ENCODE peak calls at places on chromosomes 7 and 10, in nine cellular contexts. One of them, this sample, is unnamed.

GRCh38 chr7:149202831-149203231 is 7.5 kb downstream of the ZNF282 start:
- DNase-seq in ovary: no peak
- DNase-seq in transverse colon: no peak
- DNase-seq in adrenal gland: no peak
- DNase-seq in stomach: no peak
- DNase-seq in upper lobe of left lung: no peak
- DNase-seq in heart left ventricle: no peak
- DNase-seq in endothelial cell of umbilical vein: no peak
- DNase-seq in esophagus muscularis mucosa: no peak
- DNase-seq in this sample: no peak

GRCh38 chr10:69056129-69056528 is 31.8 kb upstream of the SRGN start:
- DNase-seq in heart left ventricle: peak
- DNase-seq in adrenal gland: no peak
- DNase-seq in ovary: no peak
- DNase-seq in stomach: no peak
- DNase-seq in upper lobe of left lung: no peak
- DNase-seq in transverse colon: no peak
- DNase-seq in endothelial cell of umbilical vein: no peak
- DNase-seq in esophagus muscularis mucosa: no peak
- DNase-seq in this sample: no peak

GRCh38 chr10:123869015-123869414 is 22.6 kb downstream of the CPXM2 start:
- DNase-seq in stomach: no peak
- DNase-seq in ovary: no peak
- DNase-seq in transverse colon: no peak
- DNase-seq in adrenal gland: no peak
- DNase-seq in esophagus muscularis mucosa: no peak
- DNase-seq in upper lobe of left lung: no peak
- DNase-seq in endothelial cell of umbilical vein: no peak
- DNase-seq in heart left ventricle: no peak
- DNase-seq in this sample: no peak

GRCh38 chr10:48343871-48344598 is 37.6 kb downstream of the MAPK8 start:
- DNase-seq in transverse colon: no peak
- DNase-seq in adrenal gland: no peak
- DNase-seq in ovary: no peak
- DNase-seq in esophagus muscularis mucosa: no peak
- DNase-seq in heart left ventricle: no peak
- DNase-seq in upper lobe of left lung: no peak
- DNase-seq in endothelial cell of umbilical vein: no peak
- DNase-seq in stomach: no peak
- DNase-seq in this sample: no peak

GRCh38 chr10:62115842-62116241 is 152.8 kb downstream of the RTKN2 start:
- DNase-seq in esophagus muscularis mucosa: no peak
- DNase-seq in upper lobe of left lung: no peak
- DNase-seq in heart left ventricle: no peak
- DNase-seq in ovary: no peak
- DNase-seq in transverse colon: no peak
- DNase-seq in endothelial cell of umbilical vein: no peak
- DNase-seq in adrenal gland: no peak
- DNase-seq in stomach: no peak
- DNase-seq in this sample: no peak

GRCh38 chr10:7070950-7071349 is 339.9 kb downstream of the SFMBT2 start:
- DNase-seq in stomach: no peak
- DNase-seq in upper lobe of left lung: no peak
- DNase-seq in adrenal gland: no peak
- DNase-seq in endothelial cell of umbilical vein: no peak
- DNase-seq in transverse colon: no peak
- DNase-seq in esophagus muscularis mucosa: no peak
- DNase-seq in ovary: no peak
- DNase-seq in heart left ventricle: no peak
- DNase-seq in this sample: no peak

GRCh38 chr10:131280101-131280500 is 31.4 kb downstream of the TCERG1L start:
- DNase-seq in ovary: no peak
- DNase-seq in endothelial cell of umbilical vein: no peak
- DNase-seq in esophagus muscularis mucosa: no peak
- DNase-seq in adrenal gland: no peak
- DNase-seq in transverse colon: no peak
- DNase-seq in upper lobe of left lung: no peak
- DNase-seq in stomach: no peak
- DNase-seq in heart left ventricle: no peak
- DNase-seq in this sample: no peak

GRCh38 chr10:35789996-35790395 is 147.9 kb upstream of the FZD8 start:
- DNase-seq in heart left ventricle: no peak
- DNase-seq in endothelial cell of umbilical vein: no peak
- DNase-seq in upper lobe of left lung: no peak
- DNase-seq in adrenal gland: no peak
- DNase-seq in transverse colon: no peak
- DNase-seq in stomach: no peak
- DNase-seq in esophagus muscularis mucosa: no peak
- DNase-seq in ovary: no peak
- DNase-seq in this sample: no peak

GRCh38 chr7:47513741-47514241 is 68.1 kb downstream of the TNS3 start:
- DNase-seq in ovary: no peak
- DNase-seq in transverse colon: no peak
- DNase-seq in heart left ventricle: no peak
- DNase-seq in endothelial cell of umbilical vein: no peak
- DNase-seq in stomach: no peak
- DNase-seq in upper lobe of left lung: no peak
- DNase-seq in adrenal gland: peak
- DNase-seq in esophagus muscularis mucosa: no peak
- DNase-seq in this sample: no peak

GRCh38 chr7:17010637-17011300 is 129.0 kb upstream of the AGR3 start:
- DNase-seq in ovary: no peak
- DNase-seq in transverse colon: no peak
- DNase-seq in adrenal gland: no peak
- DNase-seq in endothelial cell of umbilical vein: no peak
- DNase-seq in stomach: no peak
- DNase-seq in upper lobe of left lung: no peak
- DNase-seq in heart left ventricle: no peak
- DNase-seq in esophagus muscularis mucosa: no peak
- DNase-seq in this sample: no peak

DNA sequence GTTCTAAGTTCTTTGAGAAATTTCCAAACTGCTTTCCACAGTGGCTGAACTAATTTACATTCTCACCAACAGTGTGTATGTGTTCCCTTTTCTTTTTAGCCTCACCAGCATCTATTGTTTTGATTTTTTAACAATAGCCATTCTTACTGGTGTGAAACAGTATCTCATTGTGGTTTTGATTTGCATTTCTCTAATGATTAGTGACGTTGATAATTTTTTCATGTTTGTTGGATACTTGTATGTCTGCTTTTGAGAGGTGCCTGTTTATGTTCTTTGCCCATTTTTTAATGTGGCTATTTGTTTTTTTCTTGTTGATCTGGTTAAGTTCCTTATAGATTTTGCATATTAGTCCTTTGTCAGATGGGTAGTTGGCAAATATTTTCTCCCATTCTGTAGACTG is 191.4 kb downstream of the AGMO start:
- DNase-seq in stomach: no peak
- DNase-seq in ovary: no peak
- DNase-seq in transverse colon: no peak
- DNase-seq in endothelial cell of umbilical vein: no peak
- DNase-seq in heart left ventricle: no peak
- DNase-seq in adrenal gland: no peak
- DNase-seq in upper lobe of left lung: no peak
- DNase-seq in esophagus muscularis mucosa: no peak
- DNase-seq in this sample: no peak
- H3K27ac ChIP-seq in stomach: no peak
- H3K27ac ChIP-seq in ovary: no peak
- H3K27ac ChIP-seq in transverse colon: no peak
- H3K27ac ChIP-seq in endothelial cell of umbilical vein: no peak
- H3K27ac ChIP-seq in heart left ventricle: no peak
- H3K27ac ChIP-seq in adrenal gland: no peak
- H3K27ac ChIP-seq in upper lobe of left lung: no peak
- H3K27ac ChIP-seq in esophagus muscularis mucosa: no peak
- H3K27ac ChIP-seq in this sample: no peak

GRCh38 chr10:95413608-95414007 is 122.8 kb upstream of the PDLIM1 start:
- DNase-seq in heart left ventricle: no peak
- DNase-seq in adrenal gland: no peak
- DNase-seq in upper lobe of left lung: no peak
- DNase-seq in ovary: no peak
- DNase-seq in esophagus muscularis mucosa: no peak
- DNase-seq in endothelial cell of umbilical vein: no peak
- DNase-seq in stomach: no peak
- DNase-seq in transverse colon: no peak
- DNase-seq in this sample: no peak

GRCh38 chr10:95416270-95416669 is 125.5 kb upstream of the PDLIM1 start:
- DNase-seq in stomach: no peak
- DNase-seq in heart left ventricle: no peak
- DNase-seq in transverse colon: no peak
- DNase-seq in adrenal gland: no peak
- DNase-seq in upper lobe of left lung: no peak
- DNase-seq in endothelial cell of umbilical vein: no peak
- DNase-seq in esophagus muscularis mucosa: no peak
- DNase-seq in ovary: no peak
- DNase-seq in this sample: no peak

GRCh38 chr10:95414016-95414830 is 123.4 kb upstream of the PDLIM1 start:
- DNase-seq in ovary: no peak
- DNase-seq in adrenal gland: no peak
- DNase-seq in esophagus muscularis mucosa: no peak
- DNase-seq in heart left ventricle: peak
- DNase-seq in upper lobe of left lung: peak
- DNase-seq in endothelial cell of umbilical vein: no peak
- DNase-seq in transverse colon: no peak
- DNase-seq in stomach: no peak
- DNase-seq in this sample: no peak

GRCh38 chr10:95415631-95416031 is 124.8 kb upstream of the PDLIM1 start:
- DNase-seq in esophagus muscularis mucosa: no peak
- DNase-seq in upper lobe of left lung: peak
- DNase-seq in transverse colon: no peak
- DNase-seq in ovary: no peak
- DNase-seq in endothelial cell of umbilical vein: no peak
- DNase-seq in adrenal gland: no peak
- DNase-seq in heart left ventricle: peak
- DNase-seq in stomach: no peak
- DNase-seq in this sample: no peak

DNA sequence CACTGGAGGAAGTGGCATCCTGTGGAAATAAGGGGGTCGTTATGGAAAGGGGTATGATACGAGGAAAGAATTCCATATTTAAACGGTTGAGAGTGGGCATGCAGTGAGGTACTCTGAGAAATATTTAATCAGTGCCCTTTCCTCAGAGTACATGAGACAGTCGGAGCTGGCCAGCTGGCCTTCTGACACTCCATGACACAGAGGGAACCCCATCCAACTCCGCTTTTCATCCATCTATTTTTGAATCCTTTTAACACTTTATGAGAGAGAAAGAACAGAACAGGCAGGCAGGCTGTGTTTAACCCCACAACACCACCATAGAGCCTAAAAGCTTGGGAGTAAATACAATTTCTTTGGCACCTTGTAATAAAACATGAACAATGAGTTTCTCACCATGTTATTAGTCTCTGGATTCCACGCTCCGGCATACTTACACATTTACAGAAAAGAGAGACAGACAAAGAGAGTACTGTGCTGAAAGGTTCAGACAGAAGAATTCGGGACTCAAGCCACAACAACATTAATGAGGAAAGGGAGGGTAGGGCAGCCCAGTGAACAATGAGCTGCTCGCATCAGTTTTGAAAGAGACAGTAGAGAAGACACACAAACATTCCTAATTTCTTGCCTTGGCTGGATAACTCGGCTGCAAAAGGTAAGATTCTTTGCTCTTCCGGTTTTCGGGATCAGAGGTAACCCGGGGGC is 124.2 kb upstream of the PDLIM1 start:
- DNase-seq in ovary: no peak
- DNase-seq in esophagus muscularis mucosa: no peak
- DNase-seq in adrenal gland: no peak
- DNase-seq in endothelial cell of umbilical vein: no peak
- DNase-seq in heart left ventricle: peak
- DNase-seq in transverse colon: no peak
- DNase-seq in upper lobe of left lung: no peak
- DNase-seq in stomach: no peak
- DNase-seq in this sample: no peak
- TF ChIP-seq POLR2A in ovary: no peak
- TF ChIP-seq POLR2A in esophagus muscularis mucosa: no peak
- TF ChIP-seq POLR2A in adrenal gland: no peak
- TF ChIP-seq POLR2A in endothelial cell of umbilical vein: no peak
- TF ChIP-seq POLR2A in heart left ventricle: no peak
- TF ChIP-seq POLR2A in transverse colon: no peak
- TF ChIP-seq POLR2A in upper lobe of left lung: no peak
- TF ChIP-seq POLR2A in stomach: no peak
- TF ChIP-seq POLR2A in this sample: no peak

DNA sequence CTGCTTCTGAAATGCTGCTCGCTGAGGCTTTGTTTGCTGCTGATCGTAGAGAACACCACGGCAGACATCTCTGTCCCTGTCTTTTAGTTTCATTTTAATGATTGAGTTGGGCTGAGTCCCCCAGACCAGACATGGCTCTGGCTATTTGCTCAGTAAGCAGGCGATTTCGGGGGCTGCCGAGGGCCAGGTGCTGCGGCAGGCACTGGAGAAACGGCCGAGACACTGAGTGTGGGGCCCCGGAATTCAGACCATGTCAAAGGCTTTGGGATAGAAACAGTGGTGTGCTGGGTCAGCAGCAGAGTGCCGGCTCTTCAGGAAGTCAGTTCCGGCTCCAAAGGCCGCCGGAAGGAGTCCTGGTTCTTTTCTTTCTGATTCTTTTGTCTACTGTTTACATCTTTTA is 5.0 kb downstream of the LRRC27 start:
- DNase-seq in transverse colon: no peak
- DNase-seq in upper lobe of left lung: no peak
- DNase-seq in esophagus muscularis mucosa: no peak
- DNase-seq in adrenal gland: no peak
- DNase-seq in ovary: no peak
- DNase-seq in heart left ventricle: no peak
- DNase-seq in stomach: peak
- DNase-seq in endothelial cell of umbilical vein: peak
- DNase-seq in this sample: no peak
- H3K27ac ChIP-seq in transverse colon: peak
- H3K27ac ChIP-seq in upper lobe of left lung: peak
- H3K27ac ChIP-seq in esophagus muscularis mucosa: peak
- H3K27ac ChIP-seq in adrenal gland: peak
- H3K27ac ChIP-seq in ovary: no peak
- H3K27ac ChIP-seq in heart left ventricle: peak
- H3K27ac ChIP-seq in stomach: peak
- H3K27ac ChIP-seq in endothelial cell of umbilical vein: peak
- H3K27ac ChIP-seq in this sample: no peak

DNA sequence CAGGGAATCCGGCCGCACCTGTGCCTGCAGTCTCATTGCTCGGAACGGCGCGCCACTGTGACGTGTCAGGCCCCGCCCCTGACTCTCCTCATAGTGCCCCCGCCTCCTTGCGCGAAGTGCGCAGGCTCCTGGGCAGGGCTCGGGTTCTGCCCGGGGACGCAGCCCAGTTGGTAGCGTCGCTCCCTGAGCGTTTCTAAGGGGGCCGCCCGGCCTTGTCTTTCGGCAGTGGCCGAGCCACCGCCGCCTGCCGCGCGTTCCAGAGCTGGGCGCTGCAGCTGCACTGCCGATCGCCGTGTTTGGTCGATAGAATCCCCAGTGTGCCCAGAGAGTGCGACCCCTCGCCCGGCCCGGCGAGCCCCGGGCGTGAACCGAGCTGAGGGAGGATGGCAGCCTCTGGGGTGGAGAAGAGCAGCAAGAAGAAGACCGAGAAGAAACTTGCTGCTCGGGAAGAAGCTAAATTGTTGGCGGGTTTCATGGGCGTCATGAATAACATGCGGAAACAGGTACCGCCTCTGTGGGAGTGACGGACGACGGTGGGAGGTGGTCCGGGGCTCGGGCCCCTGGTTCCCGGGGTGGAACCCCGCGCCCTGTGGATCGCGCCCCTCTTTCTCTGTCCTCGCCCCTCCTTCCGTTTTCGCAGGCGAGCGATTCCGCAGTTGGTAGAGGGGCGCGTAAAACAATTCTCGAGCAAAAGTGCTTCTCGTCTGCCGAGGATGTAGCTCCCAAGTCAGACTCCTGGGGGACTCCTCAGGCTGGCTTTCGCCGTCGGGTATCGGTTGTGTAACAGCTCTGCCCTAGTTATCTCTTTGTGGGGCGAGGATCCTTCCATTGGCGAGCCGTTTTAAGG is at the start of gene KLHL7:
- DNase-seq in endothelial cell of umbilical vein: peak
- DNase-seq in stomach: peak
- DNase-seq in ovary: peak
- DNase-seq in heart left ventricle: peak
- DNase-seq in esophagus muscularis mucosa: peak
- DNase-seq in transverse colon: peak
- DNase-seq in adrenal gland: peak
- DNase-seq in upper lobe of left lung: peak
- DNase-seq in this sample: peak
- TF ChIP-seq POLR2A in endothelial cell of umbilical vein: peak
- TF ChIP-seq POLR2A in stomach: no peak
- TF ChIP-seq POLR2A in ovary: peak
- TF ChIP-seq POLR2A in heart left ventricle: peak
- TF ChIP-seq POLR2A in esophagus muscularis mucosa: peak
- TF ChIP-seq POLR2A in transverse colon: peak
- TF ChIP-seq POLR2A in adrenal gland: peak
- TF ChIP-seq POLR2A in upper lobe of left lung: peak
- TF ChIP-seq POLR2A in this sample: peak